ENCODE peak calls at places on chromosomes 16 and 17, in four cellular contexts. A is GM23248, F is body of pancreas, C is thyroid gland. H is an unnamed sample. For H3K36me3, the result is how much of the 10 kb centered on the place peaks cover.

GRCh38 chr17:75402038-75402437 is 3.4 kb downstream of the GRB2 start:
- DNase-seq in C (no peak), A (no peak), F (no peak), H (no peak)

GRCh38 chr17:9064311-9064834 is 43.1 kb downstream of the NTN1 start:
- DNase-seq in C (no peak), A (no peak), F (no peak), H (no peak)

GRCh38 chr17:2399572-2400473 is 1.0 kb downstream of the MNT start:
- DNase-seq in F (peak), C (peak), A (peak), H (peak)

GRCh38 chr17:64040201-64040600 is 19.8 kb upstream of the ICAM2 start:
- DNase-seq in C (no peak), F (peak), A (no peak), H (no peak)

GRCh38 chr17:65559802-65560627 is 1.4 kb downstream of the AXIN2 start:
- DNase-seq in A (peak), C (peak), F (peak), H (no peak)

GRCh38 chr17:45364531-45365390 is 47.9 kb upstream of the MAP3K14 start:
- DNase-seq in A (peak), C (no peak), F (no peak), H (peak)

GRCh38 chr16:46975908-46976470 is 2.5 kb upstream of the DNAJA2 start:
- DNase-seq in C (no peak), A (no peak), F (no peak), H (no peak)

GRCh38 chr16:2858245-2859025 is 465 bp upstream of the PRSS22 start:
- DNase-seq in A (no peak), C (peak), F (peak), H (no peak)

GRCh38 chr17:20206068-20206467 is 196.9 kb downstream of the SPECC1 start:
- DNase-seq in A (peak), F (no peak), C (no peak), H (no peak)

GRCh38 chr16:23836404-23837291 is 865 bp downstream of the PRKCB start:
- DNase-seq in F (no peak), A (no peak), C (peak), H (no peak)

GRCh38 chr16:30104492-30104891 is 8.5 kb upstream of the YPEL3 start:
- DNase-seq in C (no peak), A (no peak), F (no peak), H (no peak)

GRCh38 chr16:85401370-85401916 is 211.7 kb upstream of the GSE1 start:
- DNase-seq in C (no peak), A (no peak), F (no peak), H (no peak)
- H3K36me3 ChIP-seq in C (under half), A (under half), F (under half), H (under half)

GRCh38 chr17:51610834-51611233 is 350.5 kb downstream of the UTP18 start:
- DNase-seq in A (no peak), C (no peak), F (no peak), H (no peak)

GRCh38 chr17:51608251-51608933 is 348.0 kb downstream of the UTP18 start:
- DNase-seq in C (no peak), F (no peak), A (no peak), H (no peak)

GRCh38 chr17:51604299-51605020 is 344.1 kb downstream of the UTP18 start:
- DNase-seq in C (no peak), A (no peak), F (no peak), H (no peak)

GRCh38 chr17:51610155-51610554 is 349.8 kb downstream of the UTP18 start:
- DNase-seq in A (no peak), F (no peak), C (no peak), H (no peak)

DNA sequence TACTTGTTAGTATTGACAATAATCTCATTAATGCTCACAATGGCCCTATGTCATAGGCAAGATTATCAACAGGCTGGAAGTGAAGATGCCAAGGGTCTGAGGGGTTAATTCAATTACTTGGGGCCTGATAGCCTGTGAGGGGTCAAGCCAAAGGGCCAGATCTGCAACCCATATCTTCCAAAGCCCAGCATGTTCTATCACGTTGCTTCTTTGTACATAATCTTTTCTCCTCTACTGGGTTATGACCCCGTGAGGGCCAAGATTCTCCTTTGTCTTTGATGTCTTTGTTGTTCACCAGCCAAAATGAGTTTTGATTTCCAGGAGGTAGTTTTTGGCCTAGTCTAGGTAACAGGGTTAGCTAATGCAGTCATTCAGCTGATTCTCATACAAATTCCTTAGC is 347.2 kb downstream of the UTP18 start:
- DNase-seq in C (no peak), F (no peak), A (no peak), H (no peak)
- H3K36me3 ChIP-seq in C (under half), F (under half), A (under half), H (under half)

GRCh38 chr16:78571880-78572279 is 472.4 kb downstream of the WWOX start:
- DNase-seq in A (no peak), F (no peak), C (no peak), H (no peak)

GRCh38 chr16:78567713-78568112 is 468.3 kb downstream of the WWOX start:
- DNase-seq in C (no peak), A (no peak), F (no peak), H (no peak)

GRCh38 chr16:78574571-78574970 is 475.1 kb downstream of the WWOX start:
- DNase-seq in C (no peak), F (no peak), A (no peak), H (no peak)

GRCh38 chr16:78570409-78571141 is 471.1 kb downstream of the WWOX start:
- DNase-seq in F (no peak), C (no peak), A (no peak), H (no peak)

GRCh38 chr16:78571434-78571833 is 472.0 kb downstream of the WWOX start:
- DNase-seq in F (no peak), A (no peak), C (peak), H (no peak)
- H3K36me3 ChIP-seq in F (under half), A (under half), C (under half), H (under half)

DNA sequence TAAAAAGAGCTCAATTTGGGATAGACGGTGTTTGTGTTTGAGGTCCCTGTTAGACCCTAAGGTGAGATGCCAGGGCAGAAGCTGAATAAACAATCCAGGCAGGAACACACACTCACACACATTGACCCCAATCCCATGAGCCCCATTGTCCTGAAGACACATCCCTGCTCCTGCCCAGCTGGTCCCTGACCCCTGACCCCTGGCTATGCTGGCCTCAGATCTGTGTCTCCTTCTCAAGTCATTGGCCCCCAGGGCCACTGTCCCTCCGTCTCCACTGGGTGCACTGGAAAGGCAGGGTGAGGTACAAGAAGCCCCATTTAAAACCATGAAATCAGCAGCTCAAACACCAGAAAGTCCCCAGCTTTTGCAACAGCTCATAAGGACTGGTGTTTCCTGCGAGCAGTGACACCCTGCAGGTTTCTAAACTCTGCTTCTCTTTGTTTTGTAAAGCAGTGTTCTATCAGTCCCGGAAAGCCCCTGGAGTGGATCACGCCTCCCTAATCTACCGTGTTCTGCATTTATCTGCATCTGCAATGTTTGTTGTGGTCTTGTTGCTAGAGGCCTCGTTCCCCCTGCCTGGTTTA is 18.0 kb upstream of the ASGR2 start:
- DNase-seq in F (no peak), C (peak), A (no peak), H (no peak)
- H3K36me3 ChIP-seq in F (under half), C (under half), A (under half), H (under half)